ENCODE peak calls at places on chromosomes 11 and 22, in six cellular contexts. J is keratinocyte, B is neuronal stem cell, V is IMR-90, M is A549, O is dorsolateral prefrontal cortex. D is an unnamed sample.

GRCh38 chr11:134742228-134742612 is 330.2 kb upstream of the B3GAT1 start:
- DNase-seq in J (no peak), B (no peak), V (peak), M (no peak), O (no peak), D (no peak)

GRCh38 chr11:62539238-62539925 is 7.2 kb downstream of the AHNAK start:
- DNase-seq in J (no peak), B (no peak), V (peak), M (peak), O (no peak), D (no peak)

GRCh38 chr11:22778642-22779041 is 51.0 kb downstream of the SVIP start:
- DNase-seq in J (no peak), B (no peak), V (no peak), M (peak), O (no peak), D (no peak)

GRCh38 chr11:118076754-118077281 is at the start of gene TMPRSS4:
- DNase-seq in J (peak), B (no peak), V (no peak), M (no peak), O (no peak), D (no peak)

GRCh38 chr11:36333468-36333867 is 37.4 kb downstream of the PRR5L start:
- DNase-seq in J (no peak), B (no peak), V (peak), M (no peak), O (no peak), D (no peak)

GRCh38 chr22:26958378-26958777 is 301.0 kb downstream of the MIAT start:
- DNase-seq in J (no peak), B (no peak), V (no peak), M (no peak), O (no peak), D (no peak)

GRCh38 chr22:19398680-19399079 is 32.9 kb downstream of the HIRA start:
- DNase-seq in J (no peak), B (no peak), V (no peak), M (no peak), O (no peak), D (no peak)

GRCh38 chr11:68014157-68014965 is 4.2 kb downstream of the ALDH3B1 start:
- DNase-seq in J (no peak), B (no peak), V (peak), M (peak), O (no peak), D (no peak)

GRCh38 chr11:64357446-64357845 is 1.5 kb upstream of the RPS6KA4 start:
- DNase-seq in J (no peak), B (no peak), V (no peak), M (no peak), O (no peak), D (no peak)

GRCh38 chr11:111347723-111348115 is 31.4 kb downstream of the POU2AF1 start:
- DNase-seq in J (no peak), B (no peak), V (peak), M (no peak), O (no peak), D (no peak)

GRCh38 chr11:46697303-46697702 is 3.1 kb downstream of the ARHGAP1 start:
- DNase-seq in J (no peak), B (no peak), V (no peak), M (no peak), O (peak), D (no peak)

GRCh38 chr22:23775779-23776375 is 3.2 kb downstream of the MMP11 start:
- DNase-seq in J (no peak), B (no peak), V (no peak), M (peak), O (no peak), D (no peak)

GRCh38 chr11:92122561-92122960 is 102.1 kb upstream of the FAT3 start:
- DNase-seq in J (no peak), B (no peak), V (no peak), M (no peak), O (no peak), D (no peak)

GRCh38 chr22:49344196-49344595 is 483.5 kb downstream of the BRD1 start:
- DNase-seq in J (no peak), B (no peak), V (no peak), M (no peak), O (peak), D (no peak)

GRCh38 chr11:131066551-131066950 is 150.3 kb upstream of the SNX19 start:
- DNase-seq in J (no peak), B (no peak), V (no peak), M (no peak), O (no peak), D (no peak)

GRCh38 chr22:49532831-49533802 is 294.6 kb downstream of the BRD1 start:
- DNase-seq in J (no peak), B (no peak), V (no peak), M (no peak), O (no peak), D (peak)

GRCh38 chr11:120208777-120209176 is 2.1 kb upstream of the OAF start:
- DNase-seq in J (no peak), B (no peak), V (peak), M (peak), O (no peak), D (no peak)

GRCh38 chr11:75188671-75189070 is 37.8 kb downstream of the SLCO2B1 start:
- DNase-seq in J (no peak), B (no peak), V (no peak), M (no peak), O (no peak), D (no peak)

GRCh38 chr22:26751217-26751616 is 93.8 kb downstream of the MIAT start:
- DNase-seq in J (no peak), B (peak), V (no peak), M (peak), O (no peak), D (no peak)

GRCh38 chr11:75242722-75243600 is 2.4 kb downstream of the TPBGL start:
- DNase-seq in J (no peak), B (no peak), V (no peak), M (no peak), O (peak), D (peak)

GRCh38 chr22:48492371-48493320 is 1335.0 kb downstream of the BRD1 start:
- DNase-seq in J (no peak), B (peak), V (peak), M (peak), O (peak), D (peak)

GRCh38 chr11:132402056-132402684 is 1031.8 kb downstream of the NTM start:
- DNase-seq in J (no peak), B (peak), V (peak), M (peak), O (peak), D (peak)

GRCh38 chr11:100730266-100730665 is 43.2 kb downstream of the ARHGAP42 start:
- DNase-seq in J (no peak), B (no peak), V (peak), M (no peak), O (no peak), D (no peak)

GRCh38 chr11:64542172-64543125 is 48.6 kb upstream of the SLC22A12 start:
- DNase-seq in J (peak), B (no peak), V (no peak), M (no peak), O (no peak), D (no peak)

GRCh38 chr11:106051103-106051502 is 26.0 kb downstream of the KBTBD3 start:
- DNase-seq in J (no peak), B (no peak), V (no peak), M (no peak), O (no peak), D (no peak)

GRCh38 chr11:92111291-92111690 is 113.3 kb upstream of the FAT3 start:
- DNase-seq in J (no peak), B (no peak), V (no peak), M (no peak), O (no peak), D (no peak)

DNA sequence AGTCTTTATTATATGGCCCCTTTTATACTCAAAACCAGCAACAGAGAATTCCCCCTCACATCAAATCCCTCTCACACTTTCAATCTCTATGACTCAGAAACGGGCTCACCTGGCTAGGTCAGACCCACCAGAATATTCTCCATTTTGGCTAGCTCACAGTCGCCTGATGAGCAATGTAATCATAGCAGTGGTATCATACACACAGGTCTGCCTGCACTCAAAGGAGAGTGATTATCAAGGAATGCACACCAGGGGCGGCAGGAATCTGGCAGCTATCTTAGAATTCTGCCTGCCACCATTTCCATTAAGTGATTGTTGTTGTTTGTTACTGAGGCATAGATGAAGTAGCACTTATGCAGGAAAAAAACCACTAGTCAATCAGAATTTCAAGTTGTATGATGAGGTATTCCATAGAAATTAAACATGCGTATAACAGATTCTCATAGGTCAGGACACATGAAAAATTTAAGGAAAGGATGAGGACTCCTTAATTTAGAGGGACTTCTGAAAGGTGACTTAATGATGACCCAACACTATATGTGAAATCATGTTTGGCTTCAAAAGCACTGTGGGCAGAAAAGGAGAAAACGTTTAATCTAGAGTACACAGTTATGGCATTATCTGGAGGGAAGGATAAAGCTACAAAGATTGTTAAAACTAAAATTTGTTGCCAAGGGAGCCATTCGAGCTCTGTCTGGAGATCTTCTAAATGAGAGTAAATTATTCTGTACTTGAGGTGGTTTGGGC is 185.8 kb upstream of the DDI1 start:
- DNase-seq in J (no peak), B (no peak), V (peak), M (no peak), O (no peak), D (no peak)
- H3K27ac ChIP-seq in J (no peak), B (no peak), V (peak), M (no peak), O (no peak), D (no peak)

DNA sequence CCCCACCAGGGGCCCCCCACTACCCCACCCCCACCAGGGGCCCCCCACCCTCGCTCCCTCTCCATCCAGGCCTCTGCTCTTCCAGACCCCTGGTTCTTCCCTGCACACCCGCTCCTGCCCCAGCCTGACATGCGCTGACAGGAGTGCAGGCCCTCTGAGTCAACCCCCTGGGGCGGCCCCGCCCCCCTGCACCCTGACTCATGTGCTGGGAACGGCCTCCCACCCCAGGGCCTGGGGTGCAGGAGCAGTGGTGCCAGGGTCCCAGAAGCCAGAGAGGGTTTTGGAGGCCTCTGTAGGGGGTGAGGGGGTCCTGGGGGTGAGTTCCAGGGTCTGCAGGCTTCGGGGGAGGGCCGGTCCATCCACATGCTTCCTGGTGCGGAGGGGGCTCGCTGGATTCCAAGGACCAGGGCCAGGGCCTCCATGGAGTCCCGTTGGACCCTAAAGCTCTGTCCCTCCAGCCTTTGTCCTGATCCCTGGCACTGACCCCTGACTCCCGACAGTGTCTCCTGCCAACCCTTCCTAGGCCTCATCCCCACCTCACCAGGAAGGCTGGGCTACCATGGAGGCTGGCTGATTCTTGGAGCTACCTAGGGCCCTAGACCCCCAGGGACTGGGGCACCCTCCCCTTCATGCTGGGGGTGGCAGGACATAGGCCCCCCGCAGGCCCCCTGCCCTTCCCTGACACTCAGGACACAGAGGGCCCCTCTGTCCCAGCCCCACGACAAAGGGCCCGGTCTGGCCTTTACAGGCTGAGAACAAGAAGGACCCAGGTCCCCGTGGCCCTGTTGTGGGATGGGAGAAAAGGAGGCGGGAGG is 583 bp upstream of the PKP3 start:
- DNase-seq in J (peak), B (no peak), V (peak), M (peak), O (no peak), D (no peak)
- H3K27ac ChIP-seq in J (peak), B (no peak), V (peak), M (peak), O (no peak), D (no peak)

GRCh38 chr22:43346521-43346929 is 3.4 kb upstream of the SCUBE1 start:
- DNase-seq in J (no peak), B (peak), V (no peak), M (peak), O (no peak), D (peak)

GRCh38 chr22:43356881-43357280 is 13.7 kb upstream of the SCUBE1 start:
- DNase-seq in J (no peak), B (no peak), V (no peak), M (no peak), O (no peak), D (no peak)

GRCh38 chr22:43349636-43350035 is 6.5 kb upstream of the SCUBE1 start:
- DNase-seq in J (no peak), B (no peak), V (no peak), M (no peak), O (no peak), D (no peak)

DNA sequence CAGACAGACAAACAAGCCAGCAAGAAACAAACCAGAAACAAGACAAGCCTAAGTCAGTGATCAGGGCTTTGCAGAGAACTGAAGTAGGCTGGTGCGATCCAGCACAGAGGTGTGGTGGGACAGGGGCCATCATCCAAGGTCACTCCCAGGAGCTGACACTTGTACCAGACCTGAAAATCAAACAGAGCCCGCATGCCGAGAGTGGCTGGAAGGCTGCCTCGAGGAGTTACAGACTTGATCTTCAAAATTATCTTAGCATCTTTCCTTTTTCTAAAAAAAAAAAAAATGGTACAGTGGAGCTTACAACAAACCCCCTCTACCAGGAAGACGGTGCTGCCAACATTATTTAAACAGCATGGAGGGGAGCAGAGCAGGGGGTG is 8.8 kb upstream of the SCUBE1 start:
- DNase-seq in J (no peak), B (no peak), V (no peak), M (no peak), O (no peak), D (no peak)
- H3K27ac ChIP-seq in J (no peak), B (no peak), V (no peak), M (no peak), O (no peak), D (no peak)

DNA sequence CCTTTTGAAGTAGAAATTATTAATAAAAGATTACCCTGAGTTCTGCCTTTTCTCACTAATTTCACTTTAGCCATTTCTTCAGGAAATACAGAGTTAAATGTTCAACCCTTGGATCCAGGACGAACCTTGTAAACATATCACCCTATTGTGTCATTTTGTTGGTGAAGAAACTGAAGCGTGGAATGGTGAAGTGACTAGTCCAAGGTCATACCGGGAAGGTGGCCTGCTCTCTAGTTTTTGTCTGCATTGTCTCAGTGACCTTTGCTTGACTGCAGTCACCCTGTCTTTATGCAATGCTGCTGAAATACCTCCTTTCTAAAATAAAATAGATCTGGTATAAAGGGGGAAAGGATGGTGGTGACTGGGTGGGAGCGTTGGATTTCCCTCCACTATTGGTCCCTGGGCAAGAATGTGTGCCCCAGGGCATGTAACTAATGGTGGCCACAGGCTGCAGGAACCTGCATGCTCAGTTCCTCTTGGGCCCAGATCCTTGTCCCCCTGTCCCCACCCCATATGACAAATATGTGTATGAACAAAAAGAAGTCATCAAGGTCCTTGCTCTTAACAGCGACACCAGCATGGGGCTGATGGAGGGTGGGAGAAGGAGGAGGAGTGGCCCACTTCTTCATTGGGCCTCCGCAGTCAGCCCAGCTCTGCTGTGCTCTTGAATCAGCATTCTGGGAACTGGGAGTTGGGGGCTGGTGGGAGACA is 977 bp upstream of the SORL1-AS1 start:
- DNase-seq in J (no peak), B (no peak), V (no peak), M (no peak), O (no peak), D (no peak)
- H3K27ac ChIP-seq in J (no peak), B (no peak), V (no peak), M (no peak), O (peak), D (no peak)

D was measured in WERI-Rb-1.